ENCODE peak calls at places on chromosome 13, in eight cellular contexts. F is CD8-positive, alpha-beta memory T cell; D is dorsolateral prefrontal cortex; C is OCI-LY7; T is PC-3; I is stimulated activated CD4-positive, alpha-beta T cell treated with anti-CD3 and anti-CD28 coated beads, Interleukin-12 subunit alpha, Interleukin-12 subunit beta, amount 100 ng/mL, for 24 hours; B is left cardiac atrium; K is HS-5. M is an unnamed sample.

GRCh38 chr13:112880221-112880641 is 88.8 kb upstream of the MCF2L start:
- DNase-seq in F (no peak), D (no peak), C (no peak), T (no peak), I (no peak), B (no peak), K (no peak), M (no peak)

GRCh38 chr13:47408546-47409319 is 511.9 kb upstream of the HTR2A start:
- DNase-seq in F (no peak), D (no peak), C (no peak), T (peak), I (no peak), B (no peak), K (no peak), M (no peak)

GRCh38 chr13:91540157-91540736 is 141.8 kb downstream of the GPC5 start:
- DNase-seq in F (no peak), D (no peak), C (no peak), T (no peak), I (no peak), B (no peak), K (no peak), M (peak)

GRCh38 chr13:33017410-33017929 is 1.2 kb downstream of the KL start:
- DNase-seq in F (peak), D (no peak), C (peak), T (no peak), I (no peak), B (peak), K (no peak), M (no peak)

GRCh38 chr13:80463673-80464352 is 122.9 kb upstream of the SPRY2 start:
- DNase-seq in F (no peak), D (no peak), C (no peak), T (peak), I (no peak), B (no peak), K (no peak), M (no peak)

GRCh38 chr13:44904982-44905381 is 84.3 kb downstream of the NUFIP1 start:
- DNase-seq in F (no peak), D (no peak), C (no peak), T (peak), I (no peak), B (peak), K (no peak), M (no peak)

GRCh38 chr13:104740616-104741222 is 1674.5 kb upstream of the SLC10A2 start:
- DNase-seq in F (no peak), D (no peak), C (no peak), T (no peak), I (no peak), B (peak), K (no peak), M (no peak)

GRCh38 chr13:30715837-30716236 is 19.5 kb upstream of the ALOX5AP start:
- DNase-seq in F (no peak), D (no peak), C (no peak), T (no peak), I (no peak), B (peak), K (no peak), M (no peak)

GRCh38 chr13:29104461-29104860 is 284.3 kb downstream of the MTUS2 start:
- DNase-seq in F (no peak), D (no peak), C (no peak), T (no peak), I (no peak), B (no peak), K (no peak), M (no peak)

GRCh38 chr13:25490236-25490635 is 118.5 kb downstream of the ATP8A2 start:
- DNase-seq in F (no peak), D (no peak), C (no peak), T (no peak), I (no peak), B (no peak), K (no peak), M (no peak)

GRCh38 chr13:29926077-29926476 is 75.7 kb upstream of the UBL3 start:
- DNase-seq in F (no peak), D (no peak), C (no peak), T (no peak), I (no peak), B (no peak), K (no peak), M (no peak)

GRCh38 chr13:74931698-74932433 is 550.1 kb downstream of the TBC1D4 start:
- DNase-seq in F (no peak), D (no peak), C (no peak), T (no peak), I (no peak), B (no peak), K (no peak), M (no peak)

GRCh38 chr13:105037064-105037463 is 1498.4 kb downstream of the EFNB2 start:
- DNase-seq in F (no peak), D (no peak), C (no peak), T (peak), I (no peak), B (no peak), K (peak), M (no peak)

M was measured in CMK.